ENCODE peak calls at places on chromosomes 5 and 9, in four cellular contexts. X is WTC11, J is H1, V is K562. I is an unnamed sample.

GRCh38 chr9:75146229-75146628 is 57.9 kb downstream of the OSTF1 start:
- DNase-seq in J (no peak), V (no peak), X (no peak), I (no peak)

GRCh38 chr9:97556721-97557605 is 55.5 kb downstream of the TMOD1 start:
- DNase-seq in J (no peak), V (no peak), X (no peak), I (no peak)

GRCh38 chr5:169300468-169301385 is at the start of gene SLIT3:
- DNase-seq in J (peak; percentile 76), X (peak; percentile 75), V (peak; percentile 38), I (peak; percentile 90)

GRCh38 chr9:4237748-4238511 is 61.9 kb downstream of the GLIS3 start:
- DNase-seq in J (no peak), X (peak; percentile 30), V (no peak), I (no peak)

GRCh38 chr5:42912184-42912766 is 100.6 kb upstream of the SELENOP start:
- DNase-seq in J (no peak), V (no peak), X (no peak), I (no peak)

GRCh38 chr9:112377087-112377486 is 2.8 kb upstream of the HSDL2 start:
- DNase-seq in J (no peak), X (no peak), V (no peak), I (no peak)

GRCh38 chr5:154368041-154368800 is 77.6 kb upstream of the SAP30L start:
- DNase-seq in X (peak; percentile 52), J (no peak), V (no peak), I (peak; percentile 24)

GRCh38 chr5:103178167-103178566 is 58.1 kb downstream of the PPIP5K2 start:
- DNase-seq in V (peak; percentile 6), J (no peak), X (no peak), I (peak; percentile 0)

GRCh38 chr9:131608469-131609115 is 63.3 kb downstream of the PRRT1B start:
- DNase-seq in J (peak; percentile 72), X (peak; percentile 64), V (no peak), I (no peak)

GRCh38 chr5:81269751-81270686 is 31.4 kb upstream of the ZCCHC9 start:
- DNase-seq in X (peak; percentile 58), V (no peak), J (no peak), I (no peak)

GRCh38 chr9:19699757-19700156 is 89.1 kb downstream of the SLC24A2 start:
- DNase-seq in J (no peak), V (no peak), X (no peak), I (no peak)

GRCh38 chr5:150140830-150141229 is 14.8 kb downstream of the PDGFRB start:
- DNase-seq in X (no peak), V (no peak), J (no peak), I (peak; percentile 82)

GRCh38 chr9:113267911-113268563 is 7.3 kb downstream of the CDC26 start:
- DNase-seq in V (no peak), J (no peak), X (no peak), I (no peak)

GRCh38 chr5:40021007-40021406 is 596.2 kb upstream of the DAB2 start:
- DNase-seq in J (no peak), V (no peak), X (no peak), I (no peak)

GRCh38 chr9:135047026-135047350 is 40.5 kb upstream of the OLFM1 start:
- DNase-seq in V (no peak), J (no peak), X (no peak), I (no peak)

GRCh38 chr9:75142208-75142607 is 53.9 kb downstream of the OSTF1 start:
- DNase-seq in J (no peak), V (no peak), X (no peak), I (no peak)

GRCh38 chr5:81579525-81579924 is 171.4 kb downstream of the SSBP2 start:
- DNase-seq in X (no peak), J (no peak), V (no peak), I (peak; percentile 66)

GRCh38 chr9:101229606-101230005 is 155.2 kb downstream of the BAAT start:
- DNase-seq in X (no peak), V (no peak), J (no peak), I (no peak)

GRCh38 chr5:143186623-143187022 is 216.9 kb downstream of the NR3C1 start:
- DNase-seq in V (no peak), J (no peak), X (no peak), I (no peak)

GRCh38 chr5:123518111-123518510 is 6.1 kb downstream of the CSNK1G3 start:
- DNase-seq in X (no peak), V (no peak), J (no peak), I (no peak)

GRCh38 chr9:97706246-97706645 is 9.1 kb upstream of the XPA start:
- DNase-seq in X (no peak), V (no peak), J (no peak), I (no peak)

GRCh38 chr9:6944093-6944551 is 186.3 kb downstream of the KDM4C start:
- DNase-seq in J (no peak), V (no peak), X (no peak), I (peak; percentile 46)

GRCh38 chr9:121616356-121616755 is 35.1 kb upstream of the DAB2IP start:
- DNase-seq in V (no peak), J (no peak), X (no peak), I (no peak)

GRCh38 chr9:35903049-35903448 is 3.0 kb upstream of the HRCT1 start:
- DNase-seq in V (peak; percentile 55), X (no peak), J (no peak), I (peak; percentile 72)

GRCh38 chr5:126483156-126483555 is 59.9 kb downstream of the GRAMD2B start:
- DNase-seq in J (no peak), X (no peak), V (no peak), I (no peak)

GRCh38 chr5:88145603-88146467 is 122.8 kb downstream of the TMEM161B start:
- DNase-seq in J (peak; percentile 52), X (peak; percentile 41), V (no peak), I (peak; percentile 4)

GRCh38 chr5:88377705-88378656 is 109.3 kb upstream of the TMEM161B start:
- DNase-seq in X (no peak), J (no peak), V (no peak), I (no peak)

GRCh38 chr9:14383296-14383695 is 69.4 kb upstream of the NFIB start:
- DNase-seq in X (no peak), V (no peak), J (no peak), I (no peak)

GRCh38 chr9:136397643-136398042 is 2.3 kb downstream of the SNAPC4 start:
- DNase-seq in J (no peak), X (no peak), V (no peak), I (no peak)

GRCh38 chr9:92619601-92620300 is 50.2 kb downstream of the IPPK start:
- DNase-seq in X (no peak), V (no peak), J (no peak), I (no peak)

GRCh38 chr5:40409600-40409999 is 270.1 kb upstream of the PTGER4 start:
- DNase-seq in J (no peak), V (no peak), X (no peak), I (no peak)

GRCh38 chr5:89733772-89734171 is 675.8 kb downstream of the CETN3 start:
- DNase-seq in V (no peak), J (no peak), X (no peak), I (no peak)

GRCh38 chr5:139691275-139691629 is 43.1 kb downstream of the CXXC5 start:
- DNase-seq in X (no peak), J (no peak), V (no peak), I (no peak)

GRCh38 chr5:132339502-132339901 is 30.0 kb upstream of the SLC22A5 start:
- DNase-seq in V (no peak), J (no peak), X (no peak), I (no peak)

GRCh38 chr5:132335402-132335801 is 34.1 kb upstream of the SLC22A5 start:
- DNase-seq in J (no peak), X (no peak), V (no peak), I (no peak)

DNA sequence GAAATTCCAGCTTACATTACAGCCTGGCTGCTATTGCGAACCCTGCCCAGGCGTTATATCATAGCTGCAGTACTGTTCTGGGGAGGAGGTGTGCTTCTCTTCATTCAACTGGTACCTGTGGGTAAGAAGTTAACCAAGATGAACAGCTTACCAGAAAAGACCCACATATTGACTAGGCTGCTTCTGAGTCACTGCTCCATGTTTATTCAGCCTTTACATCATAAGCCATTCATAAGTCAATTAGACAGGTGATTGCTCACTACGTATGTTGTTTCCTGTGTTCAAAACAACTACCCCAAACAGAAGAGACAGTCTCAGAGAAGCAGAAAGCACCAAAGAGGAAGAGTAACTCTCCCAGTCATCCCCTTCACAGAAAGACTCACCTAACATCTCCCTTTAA is 34.7 kb upstream of the SLC22A5 start:
- DNase-seq in V (no peak), X (no peak), J (no peak), I (no peak)
- TF ChIP-seq TEAD4 in V (no peak), X (no peak), J (no peak), I (no peak)

DNA sequence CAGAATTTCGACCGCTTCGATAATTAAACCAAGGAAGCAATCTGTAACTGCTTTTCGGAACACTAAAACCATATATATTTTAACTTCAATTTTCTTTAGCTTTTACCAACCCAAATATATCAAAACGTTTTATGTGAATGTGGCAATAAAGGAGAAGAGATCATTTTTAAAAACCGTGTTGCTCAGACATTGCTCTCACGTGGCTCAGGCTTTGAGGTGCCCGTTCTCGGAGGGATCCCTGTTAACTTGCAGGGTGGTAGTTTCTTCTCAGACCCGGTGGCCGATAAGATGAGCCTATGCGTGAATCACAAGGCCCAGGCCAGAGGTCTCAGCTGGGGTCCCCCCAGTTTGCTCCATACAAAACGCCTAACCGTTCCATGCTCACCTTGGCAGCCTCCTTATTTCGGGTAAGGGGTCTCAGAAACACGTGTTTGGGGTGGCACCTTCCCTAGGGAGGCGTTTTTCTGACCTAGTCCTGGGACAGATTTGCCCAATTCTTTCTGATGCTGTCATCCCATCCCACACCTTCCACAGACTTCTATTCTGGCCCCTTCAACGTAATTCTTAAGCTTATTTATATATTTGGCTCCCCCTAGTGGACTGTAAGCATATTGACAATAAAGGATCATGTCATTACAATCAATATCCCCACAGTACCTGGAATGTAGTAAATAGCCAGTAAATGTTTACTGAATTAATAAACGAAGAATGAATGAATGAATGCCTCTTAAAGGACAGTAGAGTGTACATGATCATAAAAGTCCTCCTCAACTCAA is 48.2 kb downstream of the THBS4 start:
- DNase-seq in V (peak; percentile 63), J (peak; percentile 77), X (peak; percentile 25), I (peak; percentile 76)
- TF ChIP-seq TEAD4 in V (no peak), J (no peak), X (no peak), I (no peak)

GRCh38 chr5:148858547-148858946 is 32.1 kb downstream of the ADRB2 start:
- DNase-seq in X (no peak), V (no peak), J (no peak), I (no peak)

GRCh38 chr5:148856424-148856823 is 30.0 kb downstream of the ADRB2 start:
- DNase-seq in V (no peak), X (no peak), J (no peak), I (no peak)

GRCh38 chr5:148856009-148856367 is 29.6 kb downstream of the ADRB2 start:
- DNase-seq in X (no peak), J (no peak), V (no peak), I (no peak)

GRCh38 chr5:148857474-148857873 is 31.1 kb downstream of the ADRB2 start:
- DNase-seq in V (no peak), J (no peak), X (no peak), I (no peak)

DNA sequence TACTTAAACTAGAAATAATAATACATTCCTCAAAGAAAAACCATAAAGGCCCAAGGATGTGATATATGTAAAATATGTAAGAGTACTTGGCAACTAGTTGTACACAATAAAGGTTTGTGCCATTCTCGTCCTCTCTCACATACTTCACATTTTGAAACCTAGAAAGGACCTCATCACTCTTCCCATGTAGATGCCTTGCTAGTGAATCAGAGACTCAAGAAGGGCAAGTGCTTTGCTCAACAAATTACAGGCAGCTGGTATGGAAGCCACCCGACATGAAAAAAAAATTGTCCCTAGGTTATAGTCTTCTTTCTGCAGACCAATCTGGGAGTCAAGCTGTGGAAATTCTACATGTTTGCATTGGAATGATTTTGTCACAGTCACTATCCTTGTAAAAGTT is 31.7 kb downstream of the ADRB2 start:
- DNase-seq in V (no peak), X (no peak), J (no peak), I (no peak)
- TF ChIP-seq TEAD4 in V (no peak), X (no peak), J (no peak), I (no peak)

GRCh38 chr9:2623866-2624682 is 2.5 kb downstream of the VLDLR start:
- DNase-seq in J (no peak), X (no peak), V (no peak), I (no peak)
- TF ChIP-seq TEAD4 in J (peak; percentile 44), X (no peak), V (no peak), I (no peak)